ENCODE peak calls at places on chromosomes 12 and 14, in nine cellular contexts. H, I, K, D, W, U, S, B and Q are unnamed samples.

GRCh38 chr14:81452766-81453165 is 52.6 kb upstream of the STON2 start:
- DNase-seq in W (no peak), D (no peak), U (no peak), B (no peak), K (no peak), S (no peak), I (no peak), H (no peak), Q (no peak)

GRCh38 chr14:100898935-100899840 is 4.3 kb downstream of the RTL1 start:
- DNase-seq in B (no peak), D (no peak), U (no peak), S (no peak), W (no peak), K (no peak), H (peak), I (no peak), Q (no peak)

GRCh38 chr12:112686373-112686772 is 105.2 kb upstream of the RPH3A start:
- DNase-seq in H (no peak), S (peak), W (peak), U (peak), D (no peak), B (no peak), I (no peak), K (no peak), Q (no peak)

GRCh38 chr14:95533391-95533821 is 1.4 kb upstream of the GLRX5 start:
- DNase-seq in W (no peak), H (no peak), K (no peak), S (no peak), B (no peak), I (no peak), U (peak), D (peak), Q (peak)

GRCh38 chr14:68762944-68763831 is 29.7 kb downstream of the ZFP36L1 start:
- DNase-seq in D (no peak), I (no peak), U (peak), K (no peak), H (peak), B (no peak), S (peak), W (no peak), Q (peak)

GRCh38 chr12:74317078-74317581 is 220.5 kb upstream of the ATXN7L3B start:
- DNase-seq in S (peak), U (peak), I (no peak), D (peak), B (no peak), W (peak), K (no peak), H (no peak), Q (peak)

GRCh38 chr14:54652188-54652889 is 85.4 kb downstream of the SAMD4A start:
- DNase-seq in B (no peak), U (peak), W (no peak), K (no peak), I (no peak), H (peak), S (peak), D (no peak), Q (no peak)

GRCh38 chr12:52182456-52182855 is 9.4 kb downstream of the KRT80 start:
- DNase-seq in H (no peak), S (no peak), W (no peak), U (no peak), K (no peak), B (no peak), D (no peak), I (no peak), Q (no peak)

GRCh38 chr12:102322254-102322653 is 124.6 kb upstream of the PMCH start:
- DNase-seq in S (no peak), U (no peak), H (no peak), K (no peak), B (no peak), I (no peak), W (no peak), D (no peak), Q (no peak)

GRCh38 chr12:114869091-114869834 is 185.3 kb upstream of the TBX3 start:
- DNase-seq in H (no peak), S (no peak), U (peak), B (no peak), W (no peak), D (no peak), K (no peak), I (no peak), Q (no peak)

GRCh38 chr12:8890313-8891084 is 23.8 kb upstream of the PHC1 start:
- DNase-seq in S (peak), H (no peak), I (peak), W (peak), B (peak), D (peak), U (peak), K (peak), Q (peak)

GRCh38 chr12:89983622-89984021 is 275.0 kb upstream of the ATP2B1 start:
- DNase-seq in K (no peak), I (peak), H (no peak), U (no peak), D (peak), W (no peak), S (no peak), B (no peak), Q (no peak)

GRCh38 chr12:62191747-62192485 is 68.3 kb upstream of the USP15 start:
- DNase-seq in S (no peak), B (no peak), U (peak), I (peak), D (no peak), H (no peak), W (no peak), K (no peak), Q (peak)

GRCh38 chr12:18462437-18462836 is 201.1 kb downstream of the PIK3C2G start:
- DNase-seq in U (peak), K (no peak), B (peak), D (no peak), I (no peak), H (no peak), W (peak), S (peak), Q (no peak)

GRCh38 chr12:20411309-20411708 is 43.0 kb downstream of the PDE3A start:
- DNase-seq in H (no peak), W (no peak), U (no peak), B (no peak), K (no peak), D (peak), I (no peak), S (no peak), Q (no peak)

GRCh38 chr14:78767436-78767835 is 597.3 kb downstream of the NRXN3 start:
- DNase-seq in B (no peak), D (no peak), H (no peak), S (no peak), W (no peak), K (no peak), I (no peak), U (peak), Q (no peak)

GRCh38 chr12:12660201-12660600 is 35.8 kb downstream of the GPR19 start:
- DNase-seq in H (no peak), U (no peak), B (no peak), D (no peak), I (no peak), W (no peak), K (no peak), S (no peak), Q (no peak)

GRCh38 chr12:67943295-67943892 is 45.9 kb upstream of the IFNG-AS1 start:
- DNase-seq in D (peak), W (peak), K (peak), B (peak), U (peak), I (peak), S (peak), H (no peak), Q (peak)

GRCh38 chr12:26789731-26790644 is 43.0 kb downstream of the ITPR2 start:
- DNase-seq in B (no peak), D (no peak), W (no peak), S (peak), K (no peak), H (no peak), U (peak), I (no peak), Q (no peak)